ENCODE peak calls at places on chromosomes 12 and 14, in five cellular contexts. One of them, this sample, is unnamed.

GRCh38 chr12:44294649-44295048 is 458.8 kb downstream of the TMEM117 start:
- DNase-seq in GM12878: no peak
- DNase-seq in HCT116: no peak
- DNase-seq in HepG2: no peak
- DNase-seq in K562: no peak
- DNase-seq in this sample: no peak

GRCh38 chr14:101791919-101792572 is 30.5 kb downstream of the PPP2R5C start:
- DNase-seq in GM12878: no peak
- DNase-seq in HCT116: no peak
- DNase-seq in K562: no peak
- DNase-seq in HepG2: no peak
- DNase-seq in this sample: no peak

GRCh38 chr14:37230551-37231194 is 32.9 kb downstream of the MIPOL1 start:
- DNase-seq in K562: peak
- DNase-seq in GM12878: no peak
- DNase-seq in HCT116: peak
- DNase-seq in HepG2: peak
- DNase-seq in this sample: no peak

GRCh38 chr12:67826946-67827719 is 162.1 kb upstream of the IFNG-AS1 start:
- DNase-seq in HCT116: no peak
- DNase-seq in K562: no peak
- DNase-seq in HepG2: no peak
- DNase-seq in GM12878: no peak
- DNase-seq in this sample: no peak

GRCh38 chr12:45730842-45731336 is 1.4 kb downstream of the ARID2 start:
- DNase-seq in K562: no peak
- DNase-seq in GM12878: no peak
- DNase-seq in HepG2: peak
- DNase-seq in HCT116: no peak
- DNase-seq in this sample: no peak

GRCh38 chr12:70754330-70754741 is 117.1 kb upstream of the PTPRB start:
- DNase-seq in HCT116: no peak
- DNase-seq in HepG2: no peak
- DNase-seq in GM12878: no peak
- DNase-seq in K562: peak
- DNase-seq in this sample: no peak

GRCh38 chr14:70658899-70659298 is 17.2 kb downstream of the TTC9 start:
- DNase-seq in HepG2: no peak
- DNase-seq in K562: no peak
- DNase-seq in GM12878: no peak
- DNase-seq in HCT116: no peak
- DNase-seq in this sample: no peak

GRCh38 chr12:113103756-113104450 is 31.7 kb downstream of the RASAL1 start:
- DNase-seq in HCT116: no peak
- DNase-seq in HepG2: peak
- DNase-seq in K562: peak
- DNase-seq in GM12878: no peak
- DNase-seq in this sample: peak

GRCh38 chr14:38201137-38201828 is 6.4 kb upstream of the SSTR1 start:
- DNase-seq in HCT116: no peak
- DNase-seq in GM12878: no peak
- DNase-seq in K562: no peak
- DNase-seq in HepG2: no peak
- DNase-seq in this sample: peak

GRCh38 chr12:111904438-111904837 is 62.4 kb downstream of the MAPKAPK5 start:
- DNase-seq in GM12878: no peak
- DNase-seq in HepG2: no peak
- DNase-seq in K562: no peak
- DNase-seq in HCT116: no peak
- DNase-seq in this sample: no peak

GRCh38 chr12:13049816-13050215 is 5.6 kb downstream of the FAM234B start:
- DNase-seq in HepG2: no peak
- DNase-seq in HCT116: no peak
- DNase-seq in K562: no peak
- DNase-seq in GM12878: no peak
- DNase-seq in this sample: no peak

GRCh38 chr12:106841471-106842302 is 67.2 kb downstream of the RIC8B start:
- DNase-seq in HepG2: peak
- DNase-seq in GM12878: no peak
- DNase-seq in K562: peak
- DNase-seq in HCT116: peak
- DNase-seq in this sample: no peak

GRCh38 chr12:49901986-49902385 is 1.7 kb downstream of the FAIM2 start:
- DNase-seq in K562: no peak
- DNase-seq in HepG2: no peak
- DNase-seq in HCT116: no peak
- DNase-seq in GM12878: no peak
- DNase-seq in this sample: no peak

GRCh38 chr12:49900371-49900770 is 3.3 kb downstream of the FAIM2 start:
- DNase-seq in K562: no peak
- DNase-seq in GM12878: no peak
- DNase-seq in HCT116: no peak
- DNase-seq in HepG2: no peak
- DNase-seq in this sample: no peak

GRCh38 chr12:49899921-49900320 is 3.8 kb downstream of the FAIM2 start:
- DNase-seq in GM12878: no peak
- DNase-seq in HepG2: no peak
- DNase-seq in K562: no peak
- DNase-seq in HCT116: no peak
- DNase-seq in this sample: no peak

GRCh38 chr12:49902399-49903350 is 1.0 kb downstream of the FAIM2 start:
- DNase-seq in HCT116: no peak
- DNase-seq in K562: peak
- DNase-seq in HepG2: no peak
- DNase-seq in GM12878: no peak
- DNase-seq in this sample: no peak

GRCh38 chr12:49901026-49901425 is 2.7 kb downstream of the FAIM2 start:
- DNase-seq in K562: no peak
- DNase-seq in HepG2: no peak
- DNase-seq in GM12878: no peak
- DNase-seq in HCT116: no peak
- DNase-seq in this sample: no peak
- TF ChIP-seq ZNF274 in K562: no peak
- TF ChIP-seq ZNF274 in HepG2: no peak
- TF ChIP-seq ZNF274 in GM12878: no peak
- TF ChIP-seq ZNF274 in HCT116: no peak
- TF ChIP-seq ZNF274 in this sample: no peak

GRCh38 chr12:64835926-64836325 is 11.5 kb downstream of the TBC1D30 start:
- DNase-seq in GM12878: no peak
- DNase-seq in HCT116: no peak
- DNase-seq in HepG2: no peak
- DNase-seq in K562: no peak
- DNase-seq in this sample: no peak

GRCh38 chr12:64837427-64837826 is 13.0 kb downstream of the TBC1D30 start:
- DNase-seq in K562: no peak
- DNase-seq in HCT116: no peak
- DNase-seq in GM12878: no peak
- DNase-seq in HepG2: no peak
- DNase-seq in this sample: no peak

GRCh38 chr12:64833928-64834327 is 9.5 kb downstream of the TBC1D30 start:
- DNase-seq in HCT116: no peak
- DNase-seq in HepG2: no peak
- DNase-seq in K562: no peak
- DNase-seq in GM12878: no peak
- DNase-seq in this sample: no peak

GRCh38 chr12:64840129-64840528 is 15.7 kb downstream of the TBC1D30 start:
- DNase-seq in GM12878: no peak
- DNase-seq in HCT116: no peak
- DNase-seq in HepG2: no peak
- DNase-seq in K562: no peak
- DNase-seq in this sample: no peak

DNA sequence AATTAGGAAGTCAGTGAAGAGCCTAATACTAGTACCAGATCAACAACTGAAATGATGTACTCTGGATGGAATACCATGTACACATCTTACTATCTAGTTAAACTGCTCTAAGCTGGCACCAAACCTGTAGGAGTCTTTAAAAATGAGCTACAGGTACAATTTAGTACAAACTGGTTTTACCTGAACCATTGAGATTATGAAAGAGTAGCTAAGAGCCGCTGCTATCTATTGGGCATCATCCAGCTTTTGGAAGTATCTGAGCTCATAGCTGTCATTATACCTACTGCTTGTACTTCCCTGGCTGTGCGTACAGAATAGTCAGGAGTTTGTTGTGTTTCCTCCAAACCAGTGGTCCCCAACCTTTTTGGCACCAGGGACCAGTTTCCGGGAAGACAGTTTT is 12.4 kb downstream of the TBC1D30 start:
- DNase-seq in GM12878: no peak
- DNase-seq in HCT116: no peak
- DNase-seq in K562: no peak
- DNase-seq in HepG2: no peak
- DNase-seq in this sample: no peak
- TF ChIP-seq EZH2 in GM12878: no peak
- TF ChIP-seq EZH2 in HCT116: no peak
- TF ChIP-seq EZH2 in K562: no peak
- TF ChIP-seq EZH2 in HepG2: no peak
- TF ChIP-seq EZH2 in this sample: no peak

GRCh38 chr14:71694888-71695505 is 237.2 kb upstream of the RGS6 start:
- DNase-seq in GM12878: no peak
- DNase-seq in HCT116: no peak
- DNase-seq in K562: no peak
- DNase-seq in HepG2: no peak
- DNase-seq in this sample: no peak

GRCh38 chr14:71695603-71696350 is 236.5 kb upstream of the RGS6 start:
- DNase-seq in GM12878: no peak
- DNase-seq in K562: no peak
- DNase-seq in HCT116: no peak
- DNase-seq in HepG2: no peak
- DNase-seq in this sample: no peak

GRCh38 chr14:71692496-71692895 is 239.7 kb upstream of the RGS6 start:
- DNase-seq in GM12878: no peak
- DNase-seq in HepG2: no peak
- DNase-seq in K562: no peak
- DNase-seq in HCT116: no peak
- DNase-seq in this sample: no peak

GRCh38 chr14:71690478-71690877 is 241.8 kb upstream of the RGS6 start:
- DNase-seq in K562: no peak
- DNase-seq in GM12878: no peak
- DNase-seq in HepG2: no peak
- DNase-seq in HCT116: no peak
- DNase-seq in this sample: no peak

DNA sequence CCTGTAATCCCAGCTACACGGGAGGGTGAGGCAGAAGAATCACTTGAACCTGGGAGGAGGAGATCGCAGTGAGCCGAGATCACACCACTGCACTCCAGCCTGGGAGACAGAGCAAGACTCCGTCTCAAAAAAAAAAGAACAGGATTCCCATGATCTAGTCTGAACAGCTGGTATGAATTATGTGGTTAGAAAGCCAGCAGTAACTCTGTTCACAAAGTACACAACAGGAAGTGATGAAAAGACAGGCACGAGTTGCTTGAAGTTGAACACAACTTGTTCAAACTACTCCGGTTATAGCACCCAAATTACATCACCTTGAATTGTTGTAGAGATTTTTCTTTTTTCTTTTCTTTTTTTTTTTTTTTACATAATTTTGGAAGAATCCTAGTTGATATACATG is 238.9 kb upstream of the RGS6 start:
- DNase-seq in HepG2: no peak
- DNase-seq in K562: no peak
- DNase-seq in GM12878: no peak
- DNase-seq in HCT116: no peak
- DNase-seq in this sample: no peak
- TF ChIP-seq YY1 in HepG2: no peak
- TF ChIP-seq YY1 in K562: no peak
- TF ChIP-seq YY1 in GM12878: no peak
- TF ChIP-seq YY1 in HCT116: no peak
- TF ChIP-seq YY1 in this sample: no peak

GRCh38 chr14:44783899-44784298 is 177.8 kb downstream of the KLHL28 start:
- DNase-seq in GM12878: no peak
- DNase-seq in HCT116: no peak
- DNase-seq in HepG2: no peak
- DNase-seq in K562: no peak
- DNase-seq in this sample: no peak

GRCh38 chr14:44782775-44783238 is 178.9 kb downstream of the KLHL28 start:
- DNase-seq in HCT116: no peak
- DNase-seq in K562: no peak
- DNase-seq in GM12878: no peak
- DNase-seq in HepG2: no peak
- DNase-seq in this sample: no peak

GRCh38 chr14:44777567-44777966 is 184.2 kb downstream of the KLHL28 start:
- DNase-seq in HepG2: no peak
- DNase-seq in K562: no peak
- DNase-seq in HCT116: no peak
- DNase-seq in GM12878: no peak
- DNase-seq in this sample: no peak

GRCh38 chr14:44775248-44775647 is 186.5 kb downstream of the KLHL28 start:
- DNase-seq in K562: no peak
- DNase-seq in HepG2: no peak
- DNase-seq in GM12878: no peak
- DNase-seq in HCT116: no peak
- DNase-seq in this sample: no peak

GRCh38 chr14:44778562-44778961 is 183.2 kb downstream of the KLHL28 start:
- DNase-seq in K562: no peak
- DNase-seq in GM12878: no peak
- DNase-seq in HCT116: no peak
- DNase-seq in HepG2: no peak
- DNase-seq in this sample: no peak
- TF ChIP-seq ZNF274 in K562: no peak
- TF ChIP-seq ZNF274 in GM12878: no peak
- TF ChIP-seq ZNF274 in HCT116: no peak
- TF ChIP-seq ZNF274 in HepG2: no peak
- TF ChIP-seq ZNF274 in this sample: no peak